ENCODE peak calls at places on chromosomes 7 and 10, in four cellular contexts. Y is H9, V is A673, L is foreskin fibroblast. J is an unnamed sample.

GRCh38 chr7:128788446-128789412 is 3.0 kb upstream of the CCDC136 start:
- DNase-seq in V (no peak), Y (no peak), L (no peak), J (no peak)

GRCh38 chr7:105353752-105354328 is 34.9 kb downstream of the SRPK2 start:
- DNase-seq in V (peak), L (peak), Y (no peak), J (no peak)

GRCh38 chr7:150811-151221 is 41.6 kb upstream of the FAM20C start:
- DNase-seq in V (no peak), L (peak), Y (no peak), J (no peak)

GRCh38 chr10:33047655-33048054 is 89.6 kb upstream of the ITGB1 start:
- DNase-seq in L (no peak), Y (no peak), V (no peak), J (no peak)

GRCh38 chr7:48611993-48612392 is 312.4 kb upstream of the CDC14C start:
- DNase-seq in Y (no peak), V (no peak), L (no peak), J (no peak)

GRCh38 chr10:128035557-128035973 is 90.7 kb downstream of the MKI67 start:
- DNase-seq in V (peak), L (no peak), Y (peak), J (no peak)

GRCh38 chr7:1559626-1560590 is 3.9 kb upstream of the TMEM184A start:
- DNase-seq in L (no peak), Y (no peak), V (no peak), J (no peak)

GRCh38 chr7:26726051-26726450 is 138.3 kb downstream of the SKAP2 start:
- DNase-seq in L (no peak), Y (no peak), V (no peak), J (no peak)

GRCh38 chr7:977326-978048 is 2.1 kb upstream of the COX19 start:
- DNase-seq in L (no peak), V (no peak), Y (no peak), J (no peak)

GRCh38 chr10:87635498-87636312 is 24.0 kb upstream of the PAPSS2 start:
- DNase-seq in L (peak), V (peak), Y (no peak), J (peak)

GRCh38 chr10:80544316-80544953 is 6.7 kb downstream of the SH2D4B start:
- DNase-seq in Y (no peak), V (no peak), L (no peak), J (no peak)

GRCh38 chr7:129825005-129825553 is 127.7 kb downstream of the UBE2H start:
- DNase-seq in V (peak), L (peak), Y (peak), J (no peak)
- TF ChIP-seq CTCF in V (peak), L (peak), Y (peak), J (peak)

DNA sequence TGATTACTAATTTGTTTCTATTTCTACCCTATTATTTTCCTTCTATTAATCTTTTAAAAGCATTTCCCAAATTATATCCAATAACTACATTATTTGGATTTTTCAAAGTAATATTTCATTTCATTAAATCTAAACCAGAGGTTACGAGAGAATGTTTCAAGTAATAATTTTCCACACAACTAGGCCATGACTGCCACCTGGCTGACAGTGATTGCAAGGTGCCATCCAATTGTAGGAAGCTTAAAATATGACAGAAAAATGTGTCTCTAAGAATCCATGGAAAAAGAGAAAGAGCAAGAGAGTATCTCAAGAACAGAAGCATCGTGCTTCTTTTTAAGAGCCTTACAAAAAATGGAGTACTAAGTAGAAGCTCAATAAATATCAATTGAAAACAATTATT is 48.7 kb downstream of the TPK1 start:
- DNase-seq in V (no peak), L (no peak), Y (no peak), J (no peak)
- TF ChIP-seq CTCF in V (peak), L (no peak), Y (peak), J (no peak)

DNA sequence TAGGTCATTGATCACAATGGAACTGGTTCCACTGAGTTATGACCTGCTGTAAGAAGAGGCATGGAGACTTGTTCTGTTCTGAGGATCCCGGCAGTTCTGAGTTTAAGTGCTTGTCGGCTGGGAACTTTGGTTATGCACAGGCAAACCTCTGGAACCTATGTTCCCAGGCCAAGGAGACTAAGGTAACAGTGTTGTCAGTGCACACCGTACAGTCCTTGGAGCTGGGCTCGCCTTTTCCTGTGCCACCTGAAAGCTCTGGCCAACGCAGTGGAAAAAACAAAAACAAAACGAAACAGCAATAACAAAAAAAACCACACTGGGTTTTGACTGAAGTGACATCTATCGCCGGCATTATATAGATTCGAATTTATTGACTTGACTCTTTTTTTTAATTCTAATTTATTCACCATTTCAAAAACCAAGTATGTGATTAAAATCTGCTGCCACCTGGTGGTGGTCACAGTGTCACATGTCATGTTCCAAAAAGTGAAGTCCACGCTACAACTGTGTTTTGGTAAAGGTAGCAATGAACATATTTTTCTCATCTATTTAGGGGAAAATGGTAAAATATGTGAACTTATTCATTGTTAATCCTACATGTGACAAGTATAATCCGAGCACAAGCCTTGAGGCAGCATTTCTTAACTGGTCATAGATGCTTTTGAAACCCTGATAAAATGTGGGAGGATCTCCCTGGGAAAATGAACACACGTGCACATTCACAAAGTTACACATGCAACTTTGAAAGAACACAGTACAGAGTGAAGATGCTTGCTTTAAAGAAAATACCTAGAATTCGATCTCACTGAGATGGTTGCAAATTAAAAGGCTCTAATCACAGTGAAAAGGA is 113.8 kb upstream of the PPP2R2D start:
- DNase-seq in L (peak), V (peak), Y (peak), J (peak)
- TF ChIP-seq CTCF in L (peak), V (peak), Y (peak), J (peak)

DNA sequence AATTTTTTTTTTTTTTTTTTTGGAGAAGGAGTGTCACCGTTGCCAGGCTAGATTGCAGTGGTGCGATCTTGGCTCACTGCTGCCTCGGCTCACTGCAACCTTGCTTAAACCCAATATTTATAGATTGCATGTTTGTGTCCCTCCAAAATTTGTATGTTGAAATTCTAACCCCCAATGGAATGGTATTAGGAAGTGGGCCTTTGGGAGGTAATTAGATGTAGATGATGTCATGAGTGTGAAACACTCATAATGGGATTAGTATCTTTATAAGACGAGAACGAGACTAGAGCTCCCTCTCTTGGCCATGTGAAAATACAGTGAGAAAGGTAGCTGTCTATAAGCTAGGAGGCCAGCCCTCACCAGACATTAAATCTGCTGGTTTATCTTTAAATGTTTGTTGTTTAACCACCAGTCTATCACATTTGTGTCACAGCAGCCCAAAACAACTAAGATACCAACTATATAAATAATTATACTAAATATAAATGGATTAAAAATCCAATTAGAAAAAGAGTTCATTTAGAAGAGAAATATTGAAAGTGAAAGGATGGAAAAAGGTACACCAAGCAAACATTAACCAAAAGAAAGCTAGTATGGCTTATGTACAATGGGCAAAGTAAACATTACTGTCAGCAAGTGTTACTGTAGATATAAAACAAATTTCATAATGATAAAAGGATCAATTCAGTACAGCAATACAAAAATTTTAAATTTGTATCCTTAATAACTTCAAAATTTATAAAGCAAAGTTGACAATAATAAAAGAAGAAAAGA is 9.3 kb downstream of the TCAF1 start:
- DNase-seq in V (peak), L (peak), Y (no peak), J (no peak)
- TF ChIP-seq CTCF in V (peak), L (peak), Y (peak), J (peak)

GRCh38 chr10:122162566-122163181 is 108.4 kb upstream of the BTBD16 start:
- DNase-seq in Y (no peak), L (no peak), V (no peak), J (no peak)
- TF ChIP-seq CTCF in Y (peak), L (no peak), V (no peak), J (peak)

GRCh38 chr10:99678921-99679320 is 19.6 kb downstream of the ENTPD7 start:
- DNase-seq in L (no peak), V (no peak), Y (no peak), J (no peak)

GRCh38 chr10:99673492-99673891 is 14.2 kb downstream of the ENTPD7 start:
- DNase-seq in Y (no peak), V (no peak), L (no peak), J (no peak)

GRCh38 chr10:99674762-99675161 is 15.5 kb downstream of the ENTPD7 start:
- DNase-seq in Y (no peak), V (no peak), L (no peak), J (no peak)

GRCh38 chr10:99676895-99677294 is 17.6 kb downstream of the ENTPD7 start:
- DNase-seq in V (no peak), L (no peak), Y (no peak), J (no peak)

DNA sequence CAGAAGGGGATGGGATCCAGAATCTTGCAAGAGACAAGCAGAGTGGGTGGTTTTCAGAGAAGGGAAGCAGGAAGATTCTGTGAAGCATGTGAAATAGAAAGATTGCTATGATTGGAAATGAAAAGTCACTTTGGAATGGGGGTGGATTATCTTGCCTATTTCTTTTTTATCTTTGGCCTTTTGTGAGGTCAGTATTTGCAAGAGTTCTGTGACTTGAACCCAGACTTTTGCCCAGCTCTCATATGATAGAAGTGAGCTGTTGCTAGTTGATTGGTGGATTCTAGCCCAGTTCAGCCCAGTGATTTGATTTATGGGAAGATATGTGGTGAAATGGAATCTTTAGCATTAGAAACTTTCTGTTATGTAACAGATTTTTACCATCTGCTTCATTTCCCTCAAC is 17.1 kb downstream of the ENTPD7 start:
- DNase-seq in V (no peak), Y (no peak), L (peak), J (peak)
- TF ChIP-seq CTCF in V (no peak), Y (no peak), L (no peak), J (no peak)

GRCh38 chr10:86341361-86341811 is 25.2 kb downstream of the GRID1 start:
- DNase-seq in V (no peak), L (no peak), Y (no peak), J (peak)
- TF ChIP-seq CTCF in V (no peak), L (no peak), Y (no peak), J (no peak)

GRCh38 chr10:19816420-19817250 is at the start of gene PLXDC2:
- DNase-seq in L (peak), V (peak), Y (peak), J (no peak)
- TF ChIP-seq CTCF in L (no peak), V (no peak), Y (no peak), J (no peak)

GRCh38 chr7:51310131-51310583 is 6.5 kb downstream of the COBL start:
- DNase-seq in Y (no peak), L (no peak), V (no peak), J (no peak)

GRCh38 chr7:51308738-51309102 is 7.9 kb downstream of the COBL start:
- DNase-seq in Y (no peak), V (no peak), L (no peak), J (no peak)

GRCh38 chr7:51307811-51308737 is 8.5 kb downstream of the COBL start:
- DNase-seq in V (no peak), L (no peak), Y (no peak), J (no peak)

GRCh38 chr7:51311166-51311565 is 5.4 kb downstream of the COBL start:
- DNase-seq in Y (no peak), V (no peak), L (no peak), J (no peak)

GRCh38 chr7:51309361-51310130 is 7.1 kb downstream of the COBL start:
- DNase-seq in L (no peak), V (no peak), Y (no peak), J (no peak)
- TF ChIP-seq CTCF in L (no peak), V (no peak), Y (peak), J (no peak)